ENCODE peak calls at places on chromosomes 4 and X, in four cellular contexts. W, R, K and L are unnamed samples.

GRCh38 chr4:14111730-14112171 is 484.2 kb upstream of the BOD1L1 start:
- DNase-seq in W (no peak), R (no peak), K (no peak), L (no peak)

GRCh38 chrX:135086197-135086854 is 34.0 kb downstream of the ETDB start:
- DNase-seq in W (peak; percentile 48), R (no peak), K (no peak), L (no peak)

GRCh38 chr4:1077711-1078477 is 35.5 kb downstream of the RNF212 start:
- DNase-seq in W (no peak), R (no peak), K (no peak), L (no peak)

GRCh38 chrX:18652636-18653035 is 19.3 kb downstream of the RS1 start:
- DNase-seq in W (no peak), R (no peak), K (no peak), L (no peak)

GRCh38 chr4:950136-951020 is 18.1 kb downstream of the TMEM175 start:
- DNase-seq in W (no peak), R (no peak), K (no peak), L (no peak)

GRCh38 chr4:10031663-10032590 is 10.6 kb upstream of the SLC2A9 start:
- DNase-seq in W (no peak), R (no peak), K (peak; percentile 52), L (no peak)

GRCh38 chr4:105843941-105844340 is 51.3 kb upstream of the NPNT start:
- DNase-seq in W (no peak), R (no peak), K (no peak), L (no peak)

GRCh38 chr4:124199185-124199584 is 513.3 kb downstream of the ANKRD50 start:
- DNase-seq in W (no peak), R (no peak), K (no peak), L (no peak)

GRCh38 chrX:14529288-14529989 is at the start of gene GLRA2:
- DNase-seq in W (peak; percentile 4), R (peak; percentile 22), K (peak; percentile 39), L (peak; percentile 52)

GRCh38 chr4:127896069-127896468 is 15.4 kb downstream of the PLK4 start:
- DNase-seq in W (no peak), R (no peak), K (no peak), L (no peak)

GRCh38 chr4:39823193-39823592 is 125.3 kb downstream of the UBE2K start:
- DNase-seq in W (no peak), R (no peak), K (no peak), L (no peak)

GRCh38 chrX:632391-633042 is 1.9 kb downstream of the SHOX start:
- DNase-seq in W (no peak), R (no peak), K (no peak), L (peak; percentile 40)